ENCODE peak calls at places on chromosomes 2 and 18, in four cellular contexts. I is amniotic epithelial cell, F is G401, R is HAP-1. Q is an unnamed sample.

GRCh38 chr2:39481611-39482010 is 44.5 kb upstream of the MAP4K3 start:
- DNase-seq in F (no peak), R (no peak), I (peak), Q (no peak)

GRCh38 chr18:12744103-12744502 is 41.3 kb downstream of the PSMG2 start:
- DNase-seq in R (peak), F (peak), I (peak), Q (no peak)

GRCh38 chr2:44740678-44741077 is 200.8 kb upstream of the SIX3 start:
- DNase-seq in F (no peak), R (no peak), I (no peak), Q (no peak)

GRCh38 chr18:76005632-76006031 is 489.4 kb downstream of the ZNF516 start:
- DNase-seq in I (no peak), R (no peak), F (no peak), Q (no peak)

GRCh38 chr2:151791545-151791944 is 36.7 kb downstream of the ARL5A start:
- DNase-seq in I (no peak), R (no peak), F (no peak), Q (no peak)

GRCh38 chr2:95356821-95357700 is 45.4 kb upstream of the FAHD2A start:
- DNase-seq in R (no peak), F (no peak), I (no peak), Q (no peak)

GRCh38 chr2:97988722-97989121 is 7.0 kb downstream of the TMEM131 start:
- DNase-seq in R (no peak), I (peak), F (no peak), Q (no peak)

GRCh38 chr2:86028763-86029381 is 76.8 kb downstream of the POLR1A start:
- DNase-seq in R (no peak), I (no peak), F (no peak), Q (no peak)

GRCh38 chr18:10588975-10589374 is 63.1 kb downstream of the NAPG start:
- DNase-seq in I (no peak), F (peak), R (no peak), Q (no peak)

GRCh38 chr2:85710687-85711577 is 16.8 kb downstream of the GNLY start:
- DNase-seq in F (no peak), R (no peak), I (peak), Q (no peak)

GRCh38 chr2:160339726-160340125 is 139.7 kb upstream of the ITGB6 start:
- DNase-seq in F (no peak), R (no peak), I (no peak), Q (no peak)

GRCh38 chr18:46169464-46169941 is 65.3 kb downstream of the HAUS1 start:
- DNase-seq in I (peak), F (no peak), R (no peak), Q (no peak)

GRCh38 chr18:36662000-36662399 is 166.8 kb downstream of the TPGS2 start:
- DNase-seq in R (no peak), F (no peak), I (peak), Q (no peak)

GRCh38 chr2:68537872-68538271 is 70.5 kb downstream of the APLF start:
- DNase-seq in R (no peak), F (no peak), I (peak), Q (no peak)

GRCh38 chr2:209388416-209389037 is 35.3 kb upstream of the MAP2 start:
- DNase-seq in I (no peak), F (peak), R (no peak), Q (no peak)

GRCh38 chr2:47016172-47016913 is 100.7 kb upstream of the MCFD2 start:
- DNase-seq in F (peak), I (peak), R (no peak), Q (no peak)

GRCh38 chr2:204497855-204498254 is 47.4 kb upstream of the PARD3B start:
- DNase-seq in I (no peak), R (no peak), F (no peak), Q (no peak)

GRCh38 chr2:69309336-69310048 is 77.5 kb downstream of the GFPT1 start:
- DNase-seq in R (peak), F (no peak), I (peak), Q (no peak)

GRCh38 chr2:36560726-36561125 is 37.2 kb downstream of the FEZ2 start:
- DNase-seq in F (no peak), R (no peak), I (no peak), Q (no peak)

GRCh38 chr2:162400336-162400735 is 56.4 kb downstream of the GCA start:
- DNase-seq in I (no peak), R (no peak), F (no peak), Q (no peak)

Q was measured in NCI-H1048.